ENCODE peak calls at places on chromosome 10, in eight cellular contexts. One of them, this sample, is unnamed.

GRCh38 chr10:91930939-91931338 is 7.4 kb downstream of the BTAF1 start:
- DNase-seq in SK-MEL-5: no peak
- DNase-seq in RCC 7860: no peak
- DNase-seq in bronchial epithelial cell: no peak
- DNase-seq in HTR-8/SVneo: no peak
- DNase-seq in CD4-positive, alpha-beta T cell: no peak
- DNase-seq in GM04504: no peak
- DNase-seq in lower lobe of right lung: no peak
- DNase-seq in this sample: no peak

GRCh38 chr10:45809829-45810228 is 37.5 kb downstream of the AGAP4 start:
- DNase-seq in SK-MEL-5: peak; percentile 5
- DNase-seq in RCC 7860: peak; percentile 4
- DNase-seq in bronchial epithelial cell: no peak
- DNase-seq in HTR-8/SVneo: no peak
- DNase-seq in CD4-positive, alpha-beta T cell: no peak
- DNase-seq in GM04504: peak; percentile 4
- DNase-seq in lower lobe of right lung: no peak
- DNase-seq in this sample: no peak

GRCh38 chr10:4802711-4803487 is 23.1 kb upstream of the AKR1E2 start:
- DNase-seq in SK-MEL-5: no peak
- DNase-seq in RCC 7860: no peak
- DNase-seq in bronchial epithelial cell: peak; percentile 78
- DNase-seq in HTR-8/SVneo: no peak
- DNase-seq in CD4-positive, alpha-beta T cell: no peak
- DNase-seq in GM04504: no peak
- DNase-seq in lower lobe of right lung: no peak
- DNase-seq in this sample: no peak

GRCh38 chr10:127254276-127254675 is 57.9 kb upstream of the INSYN2A start:
- DNase-seq in SK-MEL-5: no peak
- DNase-seq in RCC 7860: no peak
- DNase-seq in bronchial epithelial cell: no peak
- DNase-seq in HTR-8/SVneo: no peak
- DNase-seq in CD4-positive, alpha-beta T cell: no peak
- DNase-seq in GM04504: no peak
- DNase-seq in lower lobe of right lung: no peak
- DNase-seq in this sample: no peak

GRCh38 chr10:71821909-71822763 is 28.9 kb downstream of the PSAP start:
- DNase-seq in SK-MEL-5: no peak
- DNase-seq in RCC 7860: no peak
- DNase-seq in bronchial epithelial cell: no peak
- DNase-seq in HTR-8/SVneo: no peak
- DNase-seq in CD4-positive, alpha-beta T cell: no peak
- DNase-seq in GM04504: no peak
- DNase-seq in lower lobe of right lung: no peak
- DNase-seq in this sample: no peak

GRCh38 chr10:60687679-60688078 is 90.6 kb upstream of the CDK1 start:
- DNase-seq in SK-MEL-5: no peak
- DNase-seq in RCC 7860: no peak
- DNase-seq in bronchial epithelial cell: no peak
- DNase-seq in HTR-8/SVneo: no peak
- DNase-seq in CD4-positive, alpha-beta T cell: no peak
- DNase-seq in GM04504: no peak
- DNase-seq in lower lobe of right lung: no peak
- DNase-seq in this sample: no peak

GRCh38 chr10:77505431-77506334 is 131.9 kb downstream of the KCNMA1 start:
- DNase-seq in SK-MEL-5: no peak
- DNase-seq in RCC 7860: peak; percentile 93
- DNase-seq in bronchial epithelial cell: peak; percentile 87
- DNase-seq in HTR-8/SVneo: peak; percentile 57
- DNase-seq in CD4-positive, alpha-beta T cell: no peak
- DNase-seq in GM04504: peak; percentile 85
- DNase-seq in lower lobe of right lung: no peak
- DNase-seq in this sample: peak; percentile 62

GRCh38 chr10:64534616-64535015 is 1013.4 kb downstream of the REEP3 start:
- DNase-seq in SK-MEL-5: no peak
- DNase-seq in RCC 7860: no peak
- DNase-seq in bronchial epithelial cell: no peak
- DNase-seq in HTR-8/SVneo: no peak
- DNase-seq in CD4-positive, alpha-beta T cell: no peak
- DNase-seq in GM04504: no peak
- DNase-seq in lower lobe of right lung: no peak
- DNase-seq in this sample: no peak

GRCh38 chr10:117272195-117273076 is 31.5 kb downstream of the SLC18A2 start:
- DNase-seq in SK-MEL-5: no peak
- DNase-seq in RCC 7860: no peak
- DNase-seq in bronchial epithelial cell: no peak
- DNase-seq in HTR-8/SVneo: no peak
- DNase-seq in CD4-positive, alpha-beta T cell: no peak
- DNase-seq in GM04504: no peak
- DNase-seq in lower lobe of right lung: no peak
- DNase-seq in this sample: no peak

GRCh38 chr10:74332398-74332797 is 181.4 kb downstream of the ADK start:
- DNase-seq in SK-MEL-5: no peak
- DNase-seq in RCC 7860: no peak
- DNase-seq in bronchial epithelial cell: no peak
- DNase-seq in HTR-8/SVneo: no peak
- DNase-seq in CD4-positive, alpha-beta T cell: no peak
- DNase-seq in GM04504: peak; percentile 61
- DNase-seq in lower lobe of right lung: no peak
- DNase-seq in this sample: peak; percentile 31

GRCh38 chr10:119737039-119737663 is 11.3 kb downstream of the INPP5F start:
- DNase-seq in SK-MEL-5: no peak
- DNase-seq in RCC 7860: no peak
- DNase-seq in bronchial epithelial cell: no peak
- DNase-seq in HTR-8/SVneo: no peak
- DNase-seq in CD4-positive, alpha-beta T cell: no peak
- DNase-seq in GM04504: no peak
- DNase-seq in lower lobe of right lung: no peak
- DNase-seq in this sample: no peak

GRCh38 chr10:84333864-84334451 is 5.6 kb downstream of the CCSER2 start:
- DNase-seq in SK-MEL-5: peak; percentile 35
- DNase-seq in RCC 7860: peak; percentile 14
- DNase-seq in bronchial epithelial cell: peak; percentile 69
- DNase-seq in HTR-8/SVneo: no peak
- DNase-seq in CD4-positive, alpha-beta T cell: peak; percentile 52
- DNase-seq in GM04504: no peak
- DNase-seq in lower lobe of right lung: no peak
- DNase-seq in this sample: no peak

GRCh38 chr10:123687758-123688157 is 21.6 kb downstream of the GPR26 start:
- DNase-seq in SK-MEL-5: peak; percentile 49
- DNase-seq in RCC 7860: no peak
- DNase-seq in bronchial epithelial cell: no peak
- DNase-seq in HTR-8/SVneo: no peak
- DNase-seq in CD4-positive, alpha-beta T cell: no peak
- DNase-seq in GM04504: no peak
- DNase-seq in lower lobe of right lung: no peak
- DNase-seq in this sample: no peak

GRCh38 chr10:3119796-3120459 is 52.6 kb downstream of the PFKP start:
- DNase-seq in SK-MEL-5: peak; percentile 9
- DNase-seq in RCC 7860: no peak
- DNase-seq in bronchial epithelial cell: no peak
- DNase-seq in HTR-8/SVneo: peak; percentile 28
- DNase-seq in CD4-positive, alpha-beta T cell: no peak
- DNase-seq in GM04504: no peak
- DNase-seq in lower lobe of right lung: no peak
- DNase-seq in this sample: no peak

GRCh38 chr10:118017071-118017740 is 29.5 kb downstream of the RAB11FIP2 start:
- DNase-seq in SK-MEL-5: no peak
- DNase-seq in RCC 7860: no peak
- DNase-seq in bronchial epithelial cell: no peak
- DNase-seq in HTR-8/SVneo: no peak
- DNase-seq in CD4-positive, alpha-beta T cell: no peak
- DNase-seq in GM04504: no peak
- DNase-seq in lower lobe of right lung: no peak
- DNase-seq in this sample: no peak